ENCODE peak calls at places on chromosomes 16 and 17, in four cellular contexts. S, I, T and V are unnamed samples.

GRCh38 chr17:78524870-78525510 is 52.2 kb downstream of the DNAH17 start:
- DNase-seq in I (no peak), S (no peak), T (no peak), V (no peak)

GRCh38 chr16:66996983-66997358 is 8.6 kb downstream of the CES4A start:
- DNase-seq in I (no peak), S (no peak), T (no peak), V (no peak)

GRCh38 chr16:89775223-89775622 is 41.2 kb downstream of the FANCA start:
- DNase-seq in S (no peak), T (no peak), I (no peak), V (no peak)

GRCh38 chr17:7575481-7575883 is 4.0 kb upstream of the CD68 start:
- DNase-seq in S (no peak), T (no peak), I (no peak), V (no peak)

GRCh38 chr17:16250635-16251034 is 33.6 kb downstream of the PIGL start:
- DNase-seq in T (no peak), S (no peak), I (peak; percentile 35), V (no peak)

GRCh38 chr17:73393962-73394361 is 82.2 kb upstream of the CDC42EP4 start:
- DNase-seq in I (peak; percentile 50), S (no peak), T (no peak), V (peak; percentile 80)

GRCh38 chr17:83041305-83041704 is 38.1 kb upstream of the METRNL start:
- DNase-seq in S (no peak), T (no peak), I (peak; percentile 18), V (no peak)

GRCh38 chr17:57372156-57372555 is 115.8 kb downstream of the MSI2 start:
- DNase-seq in I (peak; percentile 45), T (no peak), S (no peak), V (no peak)

GRCh38 chr17:42700890-42701289 is 18.6 kb downstream of the CNTNAP1 start:
- DNase-seq in S (no peak), I (no peak), T (no peak), V (no peak)

GRCh38 chr16:57349212-57350031 is 9.2 kb upstream of the CCL22 start:
- DNase-seq in T (peak; percentile 55), S (no peak), I (no peak), V (no peak)

GRCh38 chr16:4330277-4330882 is 14.5 kb downstream of the GLIS2 start:
- DNase-seq in T (peak; percentile 78), I (peak; percentile 63), S (peak; percentile 82), V (peak; percentile 90)

GRCh38 chr16:87855852-87856715 is 13.2 kb downstream of the SLC7A5 start:
- DNase-seq in S (peak; percentile 88), I (peak; percentile 68), T (peak; percentile 50), V (peak; percentile 83)

GRCh38 chr17:72775237-72775636 is 317.3 kb downstream of the SLC39A11 start:
- DNase-seq in I (no peak), S (no peak), T (no peak), V (no peak)

GRCh38 chr16:70430667-70431536 is 8.0 kb downstream of the ST3GAL2 start:
- DNase-seq in I (no peak), T (peak; percentile 52), S (peak; percentile 56), V (no peak)

GRCh38 chr17:61139219-61139618 is 260.4 kb upstream of the TBX2 start:
- DNase-seq in T (peak; percentile 20), S (peak; percentile 78), I (peak; percentile 85), V (no peak)

GRCh38 chr16:81437860-81438259 is 6.7 kb upstream of the CMIP start:
- DNase-seq in T (no peak), S (no peak), I (no peak), V (no peak)

GRCh38 chr16:85570213-85570734 is 42.8 kb upstream of the GSE1 start:
- DNase-seq in I (no peak), T (no peak), S (peak; percentile 59), V (no peak)

GRCh38 chr17:32876414-32877163 is at the start of gene MYO1D:
- DNase-seq in T (peak; percentile 78), S (peak; percentile 78), I (peak; percentile 37), V (peak; percentile 6)

GRCh38 chr17:9571201-9571600 is 4.4 kb downstream of the STX8 start:
- DNase-seq in I (no peak), S (no peak), T (no peak), V (no peak)

GRCh38 chr17:17944743-17945142 is 27.5 kb downstream of the TOM1L2 start:
- DNase-seq in S (no peak), I (no peak), T (no peak), V (no peak)

GRCh38 chr16:4207683-4208528 is 34.0 kb downstream of the SRL start:
- DNase-seq in S (no peak), I (no peak), T (no peak), V (no peak)

GRCh38 chr16:88943131-88943664 is 33.8 kb downstream of the CBFA2T3 start:
- DNase-seq in S (no peak), T (peak; percentile 16), I (no peak), V (no peak)